ENCODE peak calls at places on chromosomes 16 and 17, in seven cellular contexts. N is HCT116, M is lung, K is pancreas, C is tibial nerve, X is uterus, T is heart right ventricle. W is an unnamed sample. For H3K4me1, the result is how much of the 10 kb centered on the place peaks cover.

GRCh38 chr17:61205406-61205805 is 194.2 kb upstream of the TBX2 start:
- DNase-seq in N (no peak), M (no peak), K (no peak), C (no peak), X (no peak), T (no peak), W (no peak)

GRCh38 chr16:82991435-82991834 is 364.7 kb downstream of the CDH13 start:
- DNase-seq in N (no peak), M (no peak), K (no peak), C (no peak), X (no peak), T (no peak), W (no peak)

GRCh38 chr16:90043526-90043925 is 24.3 kb upstream of the DBNDD1 start:
- DNase-seq in N (no peak), M (no peak), K (peak), C (no peak), X (no peak), T (no peak), W (no peak)

GRCh38 chr16:11175106-11175795 is 80.8 kb downstream of the SOCS1 start:
- DNase-seq in N (no peak), M (no peak), K (no peak), C (no peak), X (no peak), T (no peak), W (no peak)

GRCh38 chr17:35192708-35193107 is 1.5 kb downstream of the SLC35G3 start:
- DNase-seq in N (no peak), M (no peak), K (no peak), C (no peak), X (no peak), T (no peak), W (no peak)

GRCh38 chr16:1146409-1146808 is 6.5 kb upstream of the CACNA1H start:
- DNase-seq in N (no peak), M (no peak), K (no peak), C (no peak), X (no peak), T (no peak), W (no peak)

GRCh38 chr17:5194346-5194745 is 2.7 kb upstream of the ZNF594 start:
- DNase-seq in N (no peak), M (no peak), K (no peak), C (no peak), X (no peak), T (no peak), W (no peak)

GRCh38 chr16:88897696-88898425 is 31.4 kb upstream of the PABPN1L start:
- DNase-seq in N (no peak), M (no peak), K (no peak), C (no peak), X (no peak), T (no peak), W (no peak)

GRCh38 chr17:49969134-49969759 is at the start of gene DLX4:
- DNase-seq in N (no peak), M (no peak), K (peak), C (no peak), X (no peak), T (no peak), W (peak)

GRCh38 chr17:76275382-76276068 is 10.4 kb downstream of the UBALD2 start:
- DNase-seq in N (no peak), M (no peak), K (peak), C (no peak), X (no peak), T (no peak), W (no peak)

GRCh38 chr17:34397265-34397664 is 34.2 kb upstream of the CCL1 start:
- DNase-seq in N (no peak), M (no peak), K (no peak), C (no peak), X (no peak), T (no peak), W (no peak)

GRCh38 chr16:47664653-47665325 is 203.7 kb downstream of the PHKB start:
- DNase-seq in N (no peak), M (no peak), K (no peak), C (no peak), X (no peak), T (no peak), W (peak)

GRCh38 chr16:79362312-79362970 is 238.1 kb downstream of the MAF start:
- DNase-seq in N (no peak), M (no peak), K (no peak), C (no peak), X (no peak), T (no peak), W (no peak)

GRCh38 chr17:57810740-57811632 is 38.9 kb downstream of the MRPS23 start:
- DNase-seq in N (no peak), M (no peak), K (no peak), C (no peak), X (peak), T (peak), W (no peak)

GRCh38 chr17:41992576-41992975 is 24.7 kb downstream of the DNAJC7 start:
- DNase-seq in N (no peak), M (no peak), K (no peak), C (no peak), X (no peak), T (no peak), W (no peak)

GRCh38 chr16:15607700-15608396 is 35.1 kb downstream of the MARF1 start:
- DNase-seq in N (no peak), M (no peak), K (no peak), C (peak), X (peak), T (peak), W (no peak)

GRCh38 chr17:19262650-19263620 is 25.8 kb downstream of the EPN2 start:
- DNase-seq in N (no peak), M (peak), K (no peak), C (no peak), X (no peak), T (no peak), W (no peak)

GRCh38 chr17:9205520-9206159 is 184.3 kb downstream of the NTN1 start:
- DNase-seq in N (no peak), M (no peak), K (no peak), C (no peak), X (no peak), T (no peak), W (no peak)

GRCh38 chr16:7688811-7689210 is 356.2 kb downstream of the RBFOX1 start:
- DNase-seq in N (no peak), M (no peak), K (no peak), C (no peak), X (no peak), T (no peak), W (no peak)

GRCh38 chr16:30995927-30996323 is 10.9 kb downstream of the HSD3B7 start:
- DNase-seq in N (no peak), M (no peak), K (no peak), C (no peak), X (no peak), T (no peak), W (no peak)
- H3K4me1 ChIP-seq in N (under half), M (under half), K (under half), C (under half), X (under half), T (under half), W (under half)

DNA sequence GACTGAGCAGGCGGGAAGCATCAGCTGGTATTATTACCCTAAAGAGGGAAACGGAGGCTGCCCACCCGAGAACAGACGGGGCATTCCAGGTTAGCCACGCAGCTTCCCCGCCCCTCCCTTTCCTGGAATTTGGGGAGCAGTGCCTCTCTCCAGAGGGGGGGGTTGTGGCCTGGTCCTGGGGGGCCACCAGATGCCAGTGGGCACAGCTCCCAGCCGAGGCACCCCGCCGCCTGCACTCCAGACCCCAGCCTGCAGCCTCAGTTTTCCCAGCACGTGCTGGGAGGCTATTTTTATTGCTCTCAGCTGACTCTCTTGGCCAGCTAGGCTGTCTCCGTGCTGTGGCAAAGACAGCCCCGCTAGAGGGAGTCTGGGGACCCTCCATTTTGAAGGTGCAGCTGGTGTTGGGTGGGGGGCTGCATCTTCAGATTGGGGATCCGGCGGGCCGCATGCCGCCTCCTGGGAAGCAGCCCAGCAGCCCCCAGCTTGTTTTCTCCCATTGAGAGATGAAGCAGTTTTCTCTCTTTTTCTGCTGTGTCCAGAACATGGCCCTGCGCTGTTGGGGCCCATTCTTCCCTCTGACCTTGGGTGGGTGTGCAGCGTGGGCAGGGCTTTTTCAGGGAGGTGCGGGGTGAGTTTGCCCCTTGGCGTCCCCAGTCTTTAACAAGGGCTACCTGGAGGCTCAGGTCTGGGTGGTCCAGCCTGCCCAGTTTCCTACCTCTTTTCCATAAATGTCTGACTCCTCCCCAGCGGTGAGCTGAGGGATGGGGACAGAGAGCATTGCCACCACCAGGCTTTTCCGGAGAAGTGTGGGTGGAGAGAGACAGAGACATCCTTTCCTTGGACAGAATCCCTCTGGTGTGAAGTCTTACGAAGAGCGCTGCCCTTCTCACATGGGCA is 62.5 kb upstream of the GSE1 start:
- DNase-seq in N (no peak), M (no peak), K (peak), C (no peak), X (no peak), T (no peak), W (no peak)
- TF ChIP-seq CTCF in N (no peak), M (no peak), K (no peak), C (no peak), X (no peak), T (peak), W (no peak)

DNA sequence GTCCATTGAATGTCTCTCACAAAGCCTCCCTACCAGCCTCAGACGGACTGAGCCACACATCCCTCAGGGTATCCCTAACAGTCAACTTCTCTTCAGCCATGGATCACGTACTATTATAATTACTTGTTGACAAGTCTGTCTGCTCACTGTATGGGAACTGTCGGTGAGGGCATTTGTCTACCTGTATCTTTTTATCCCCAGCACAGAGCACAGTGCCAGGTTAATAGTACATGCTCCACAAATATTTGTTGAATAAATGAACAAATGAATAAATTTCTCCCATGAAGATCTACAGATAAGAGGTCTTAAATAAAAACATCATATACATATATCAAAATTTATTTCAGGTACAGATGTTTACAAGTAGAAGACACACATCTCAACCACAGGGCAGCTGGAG is 414.0 kb downstream of the SOX9 start:
- DNase-seq in N (no peak), M (no peak), K (no peak), C (no peak), X (no peak), T (no peak), W (no peak)
- H3K4me1 ChIP-seq in N (under half), M (under half), K (under half), C (under half), X (under half), T (under half), W (under half)

DNA sequence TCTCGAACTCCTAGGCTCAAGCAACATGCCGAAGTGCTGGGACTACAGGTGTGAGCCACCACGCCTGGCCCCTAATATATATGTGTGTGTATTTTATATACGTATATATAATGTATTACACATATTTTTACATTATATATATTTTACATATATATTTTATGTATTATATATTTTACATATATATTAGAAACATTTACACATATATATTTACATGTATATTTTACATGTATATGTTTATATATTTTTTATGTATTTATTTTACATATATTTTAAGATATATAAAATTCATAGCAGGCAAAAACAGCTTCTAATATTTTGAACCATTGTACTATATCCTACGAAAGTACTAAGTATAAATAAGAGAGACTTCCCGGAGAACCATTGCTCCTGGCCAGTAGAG is 455.1 kb downstream of the XYLT1 start:
- DNase-seq in N (no peak), M (no peak), K (no peak), C (no peak), X (no peak), T (no peak), W (no peak)
- TF ChIP-seq CTCF in N (no peak), M (no peak), K (no peak), C (no peak), X (no peak), T (no peak), W (no peak)

GRCh38 chr17:7561589-7562207 is at the start of gene SENP3:
- DNase-seq in N (peak), M (peak), K (peak), C (peak), X (peak), T (peak), W (peak)

GRCh38 chr17:7560172-7561027 is 1.3 kb upstream of the SENP3 start:
- DNase-seq in N (no peak), M (peak), K (no peak), C (no peak), X (peak), T (peak), W (no peak)

GRCh38 chr17:7563115-7563869 is 1.6 kb downstream of the SENP3 start:
- DNase-seq in N (no peak), M (no peak), K (no peak), C (no peak), X (no peak), T (no peak), W (no peak)

GRCh38 chr17:7561028-7561575 is 617 bp upstream of the SENP3 start:
- DNase-seq in N (peak), M (peak), K (peak), C (peak), X (peak), T (peak), W (peak)

DNA sequence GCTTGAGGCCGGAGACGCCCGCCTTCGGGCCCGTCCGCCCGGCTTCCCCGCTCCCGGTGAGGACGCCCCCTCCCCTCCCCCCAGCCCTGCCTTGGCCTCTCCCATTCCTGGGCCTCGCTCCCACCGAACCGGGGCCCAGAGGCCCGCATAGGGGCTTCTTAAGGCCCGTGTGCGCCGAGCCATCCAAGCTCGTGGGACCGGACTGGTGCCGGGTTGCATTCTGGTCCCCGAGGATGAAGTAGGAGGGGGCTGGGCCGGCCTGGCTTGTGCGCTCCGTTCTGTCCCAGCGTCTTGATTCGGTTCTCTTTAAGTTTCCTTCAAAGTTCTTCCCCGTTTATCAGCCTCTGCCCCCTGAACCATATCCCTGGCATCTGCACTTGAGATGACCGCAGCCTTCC is 488 bp downstream of the SENP3 start:
- DNase-seq in N (no peak), M (no peak), K (no peak), C (no peak), X (no peak), T (no peak), W (no peak)
- H3K4me1 ChIP-seq in N (under half), M (under half), K (under half), C (under half), X (under half), T (half or more), W (under half)

GRCh38 chr17:21095735-21096134 is 31.0 kb upstream of the DHRS7B start:
- DNase-seq in N (no peak), M (no peak), K (no peak), C (no peak), X (no peak), T (no peak), W (peak)
- TF ChIP-seq CTCF in N (no peak), M (no peak), K (no peak), C (no peak), X (no peak), T (no peak), W (no peak)

GRCh38 chr17:48429156-48429555 is 858 bp downstream of the SKAP1 start:
- DNase-seq in N (no peak), M (no peak), K (no peak), C (no peak), X (no peak), T (no peak), W (no peak)
- H3K4me1 ChIP-seq in N (under half), M (under half), K (under half), C (under half), X (under half), T (under half), W (under half)